ENCODE peak calls at places on chromosomes 7 and 10, in eight cellular contexts. One of them, this sample, is unnamed.

GRCh38 chr10:33215635-33216034 is 118.8 kb downstream of the NRP1 start:
- DNase-seq in sigmoid colon: no peak
- DNase-seq in HFF-Myc: no peak
- DNase-seq in ovary: no peak
- DNase-seq in thoracic aorta: no peak
- DNase-seq in neural progenitor cell: no peak
- DNase-seq in Panc1: no peak
- DNase-seq in heart left ventricle: no peak
- DNase-seq in this sample: no peak

GRCh38 chr7:148204639-148205292 is 385.8 kb upstream of the C7orf33 start:
- DNase-seq in ovary: no peak
- DNase-seq in Panc1: no peak
- DNase-seq in sigmoid colon: no peak
- DNase-seq in thoracic aorta: no peak
- DNase-seq in heart left ventricle: no peak
- DNase-seq in neural progenitor cell: no peak
- DNase-seq in HFF-Myc: no peak
- DNase-seq in this sample: no peak

GRCh38 chr7:27173412-27174076 is 576 bp downstream of the HOXA10 start:
- DNase-seq in neural progenitor cell: no peak
- DNase-seq in heart left ventricle: no peak
- DNase-seq in sigmoid colon: peak
- DNase-seq in HFF-Myc: no peak
- DNase-seq in thoracic aorta: no peak
- DNase-seq in Panc1: no peak
- DNase-seq in ovary: no peak
- DNase-seq in this sample: no peak

GRCh38 chr10:94183666-94184264 is 179.0 kb downstream of the NOC3L start:
- DNase-seq in Panc1: no peak
- DNase-seq in thoracic aorta: no peak
- DNase-seq in sigmoid colon: no peak
- DNase-seq in HFF-Myc: peak
- DNase-seq in heart left ventricle: no peak
- DNase-seq in ovary: no peak
- DNase-seq in neural progenitor cell: no peak
- DNase-seq in this sample: peak

GRCh38 chr10:120574986-120575385 is 118.0 kb downstream of the PLPP4 start:
- DNase-seq in HFF-Myc: no peak
- DNase-seq in heart left ventricle: no peak
- DNase-seq in Panc1: no peak
- DNase-seq in ovary: no peak
- DNase-seq in neural progenitor cell: no peak
- DNase-seq in sigmoid colon: no peak
- DNase-seq in thoracic aorta: no peak
- DNase-seq in this sample: no peak

GRCh38 chr10:122618461-122619165 is 58.1 kb downstream of the DMBT1 start:
- DNase-seq in ovary: no peak
- DNase-seq in neural progenitor cell: no peak
- DNase-seq in thoracic aorta: no peak
- DNase-seq in Panc1: no peak
- DNase-seq in sigmoid colon: peak
- DNase-seq in heart left ventricle: no peak
- DNase-seq in HFF-Myc: no peak
- DNase-seq in this sample: no peak

GRCh38 chr10:37854606-37855005 is 2.8 kb downstream of the ZNF248 start:
- DNase-seq in ovary: no peak
- DNase-seq in heart left ventricle: no peak
- DNase-seq in thoracic aorta: no peak
- DNase-seq in sigmoid colon: no peak
- DNase-seq in Panc1: no peak
- DNase-seq in neural progenitor cell: no peak
- DNase-seq in HFF-Myc: no peak
- DNase-seq in this sample: no peak

GRCh38 chr10:52563361-52563760 is 209.2 kb downstream of the MBL2 start:
- DNase-seq in sigmoid colon: no peak
- DNase-seq in neural progenitor cell: no peak
- DNase-seq in thoracic aorta: no peak
- DNase-seq in ovary: no peak
- DNase-seq in Panc1: no peak
- DNase-seq in heart left ventricle: no peak
- DNase-seq in HFF-Myc: no peak
- DNase-seq in this sample: no peak

GRCh38 chr7:98133621-98134266 is 27.1 kb downstream of the LMTK2 start:
- DNase-seq in heart left ventricle: no peak
- DNase-seq in thoracic aorta: no peak
- DNase-seq in HFF-Myc: no peak
- DNase-seq in Panc1: no peak
- DNase-seq in sigmoid colon: no peak
- DNase-seq in neural progenitor cell: no peak
- DNase-seq in ovary: no peak
- DNase-seq in this sample: no peak

GRCh38 chr10:126867567-126868365 is 37.5 kb upstream of the DOCK1 start:
- DNase-seq in heart left ventricle: no peak
- DNase-seq in ovary: no peak
- DNase-seq in HFF-Myc: peak
- DNase-seq in neural progenitor cell: no peak
- DNase-seq in thoracic aorta: no peak
- DNase-seq in sigmoid colon: no peak
- DNase-seq in Panc1: no peak
- DNase-seq in this sample: peak

GRCh38 chr7:18144171-18144570 is 116.5 kb upstream of the PRPS1L1 start:
- DNase-seq in thoracic aorta: no peak
- DNase-seq in neural progenitor cell: no peak
- DNase-seq in Panc1: no peak
- DNase-seq in ovary: no peak
- DNase-seq in HFF-Myc: no peak
- DNase-seq in sigmoid colon: no peak
- DNase-seq in heart left ventricle: no peak
- DNase-seq in this sample: no peak

GRCh38 chr7:32564542-32564941 is 69.3 kb downstream of the AVL9 start:
- DNase-seq in heart left ventricle: no peak
- DNase-seq in Panc1: no peak
- DNase-seq in ovary: no peak
- DNase-seq in neural progenitor cell: no peak
- DNase-seq in thoracic aorta: no peak
- DNase-seq in sigmoid colon: no peak
- DNase-seq in HFF-Myc: no peak
- DNase-seq in this sample: no peak

GRCh38 chr10:131198843-131199242 is 112.7 kb downstream of the TCERG1L start:
- DNase-seq in Panc1: no peak
- DNase-seq in ovary: no peak
- DNase-seq in neural progenitor cell: no peak
- DNase-seq in heart left ventricle: no peak
- DNase-seq in thoracic aorta: no peak
- DNase-seq in sigmoid colon: no peak
- DNase-seq in HFF-Myc: no peak
- DNase-seq in this sample: no peak

GRCh38 chr10:93068411-93069244 is 5.1 kb upstream of the CYP26A1 start:
- DNase-seq in Panc1: no peak
- DNase-seq in neural progenitor cell: peak
- DNase-seq in sigmoid colon: no peak
- DNase-seq in HFF-Myc: no peak
- DNase-seq in heart left ventricle: no peak
- DNase-seq in thoracic aorta: no peak
- DNase-seq in ovary: no peak
- DNase-seq in this sample: no peak
- TF ChIP-seq CTCF in Panc1: peak
- TF ChIP-seq CTCF in neural progenitor cell: peak
- TF ChIP-seq CTCF in sigmoid colon: no peak
- TF ChIP-seq CTCF in HFF-Myc: no peak
- TF ChIP-seq CTCF in heart left ventricle: no peak
- TF ChIP-seq CTCF in thoracic aorta: no peak
- TF ChIP-seq CTCF in ovary: no peak
- TF ChIP-seq CTCF in this sample: no peak

DNA sequence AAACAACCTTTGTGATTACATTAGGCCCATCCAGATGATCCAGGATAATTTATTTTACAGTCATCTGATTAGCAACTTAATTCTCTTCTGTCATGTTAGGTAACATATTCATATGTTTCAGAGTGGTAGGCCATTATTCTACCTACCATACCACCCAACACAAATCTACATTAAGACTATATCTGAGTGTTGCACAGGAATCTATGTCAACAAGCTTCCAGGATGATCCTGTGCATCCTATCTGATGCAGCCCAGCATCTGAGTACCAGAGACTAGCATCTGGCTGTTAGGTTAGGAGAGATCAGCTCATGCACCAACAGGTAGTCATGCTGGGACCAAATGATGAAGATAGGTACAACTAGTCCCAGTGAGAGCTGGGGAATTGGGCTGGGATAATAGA is 1.3 kb upstream of the DDX56 start:
- DNase-seq in neural progenitor cell: no peak
- DNase-seq in ovary: no peak
- DNase-seq in sigmoid colon: no peak
- DNase-seq in heart left ventricle: no peak
- DNase-seq in HFF-Myc: no peak
- DNase-seq in Panc1: no peak
- DNase-seq in thoracic aorta: no peak
- DNase-seq in this sample: no peak
- H3K4me3 ChIP-seq in neural progenitor cell: peak
- H3K4me3 ChIP-seq in ovary: no peak
- H3K4me3 ChIP-seq in sigmoid colon: no peak
- H3K4me3 ChIP-seq in heart left ventricle: no peak
- H3K4me3 ChIP-seq in HFF-Myc: peak
- H3K4me3 ChIP-seq in Panc1: peak
- H3K4me3 ChIP-seq in thoracic aorta: no peak
- H3K4me3 ChIP-seq in this sample: no peak

DNA sequence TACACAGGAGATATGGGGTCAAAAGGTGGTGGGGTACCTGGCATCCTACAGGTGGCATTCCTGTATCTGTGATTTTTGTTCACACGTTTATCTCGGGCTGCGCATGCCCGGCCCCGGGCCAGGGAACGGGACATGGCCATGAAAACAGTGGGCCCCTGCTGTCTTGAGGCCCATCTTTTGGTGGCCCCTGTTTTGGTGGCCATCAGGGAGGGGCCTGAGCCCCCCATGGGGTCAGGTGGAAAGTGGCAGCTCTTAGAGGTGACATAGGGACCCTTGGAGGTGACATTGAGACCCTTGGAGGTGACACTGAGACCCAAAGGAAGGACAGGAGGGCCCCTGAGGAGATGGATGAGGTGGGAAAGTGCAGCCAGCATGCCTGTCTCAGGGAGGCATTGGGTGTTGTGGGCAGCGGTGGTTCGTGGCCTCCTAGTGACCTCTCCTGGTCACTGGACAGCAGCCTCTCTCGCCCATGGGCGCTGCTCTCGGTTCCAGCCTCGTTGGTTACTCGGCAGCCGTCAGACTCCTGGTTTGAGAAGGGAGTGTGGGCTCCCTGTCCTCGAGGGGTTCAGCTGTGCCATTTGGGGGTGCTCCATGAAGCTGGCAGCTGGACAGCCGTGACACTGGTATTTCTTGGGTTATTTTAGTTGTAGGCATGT is 39.9 kb downstream of the INPP5A start:
- DNase-seq in neural progenitor cell: peak
- DNase-seq in Panc1: no peak
- DNase-seq in sigmoid colon: peak
- DNase-seq in thoracic aorta: no peak
- DNase-seq in heart left ventricle: no peak
- DNase-seq in HFF-Myc: no peak
- DNase-seq in ovary: no peak
- DNase-seq in this sample: no peak
- TF ChIP-seq CTCF in neural progenitor cell: peak
- TF ChIP-seq CTCF in Panc1: peak
- TF ChIP-seq CTCF in sigmoid colon: no peak
- TF ChIP-seq CTCF in thoracic aorta: peak
- TF ChIP-seq CTCF in heart left ventricle: peak
- TF ChIP-seq CTCF in HFF-Myc: no peak
- TF ChIP-seq CTCF in ovary: no peak
- TF ChIP-seq CTCF in this sample: peak

DNA sequence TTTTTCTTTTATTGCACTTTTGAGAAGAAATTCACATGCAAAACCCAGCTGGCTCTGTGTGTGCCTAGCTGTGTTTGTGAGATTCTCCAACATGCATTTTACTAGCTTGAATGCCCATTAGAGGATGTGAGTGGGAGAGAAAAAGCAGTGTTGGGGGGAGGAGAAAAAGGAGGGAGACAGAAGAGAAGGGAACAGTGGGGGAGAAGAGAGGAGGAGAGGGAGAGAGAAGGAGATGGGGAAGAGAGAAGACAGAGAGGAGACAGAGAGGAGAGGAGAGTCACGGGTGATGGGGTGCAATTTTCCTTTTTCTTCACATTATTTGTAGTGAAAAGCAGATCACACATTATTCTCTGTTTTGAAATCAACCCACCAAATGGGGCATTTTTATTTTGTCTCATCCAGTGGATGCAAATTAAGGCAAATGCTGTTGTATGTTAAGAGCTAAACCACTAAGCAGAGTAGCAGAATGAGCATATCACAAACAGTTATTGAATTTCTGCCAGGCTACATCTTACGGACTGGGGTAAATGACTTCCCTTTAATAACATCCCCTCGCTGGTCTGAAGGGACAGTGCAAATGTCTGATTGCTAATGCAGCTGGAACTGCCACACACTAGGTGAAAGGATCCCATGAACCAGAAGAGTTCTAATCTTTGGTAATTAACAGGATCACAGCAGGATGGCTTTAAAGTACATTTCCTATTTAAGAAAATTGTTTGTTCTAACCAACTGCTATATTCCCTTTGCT is 870 bp downstream of the LRRN3 start:
- DNase-seq in ovary: no peak
- DNase-seq in Panc1: no peak
- DNase-seq in neural progenitor cell: peak
- DNase-seq in thoracic aorta: no peak
- DNase-seq in sigmoid colon: no peak
- DNase-seq in HFF-Myc: no peak
- DNase-seq in heart left ventricle: no peak
- DNase-seq in this sample: no peak
- H3K4me3 ChIP-seq in ovary: peak
- H3K4me3 ChIP-seq in Panc1: peak
- H3K4me3 ChIP-seq in neural progenitor cell: peak
- H3K4me3 ChIP-seq in thoracic aorta: peak
- H3K4me3 ChIP-seq in sigmoid colon: peak
- H3K4me3 ChIP-seq in HFF-Myc: peak
- H3K4me3 ChIP-seq in heart left ventricle: peak
- H3K4me3 ChIP-seq in this sample: peak

GRCh38 chr10:61944445-61945123 is 43.1 kb downstream of the ARID5B start:
- DNase-seq in neural progenitor cell: no peak
- DNase-seq in thoracic aorta: no peak
- DNase-seq in sigmoid colon: no peak
- DNase-seq in ovary: no peak
- DNase-seq in Panc1: no peak
- DNase-seq in heart left ventricle: no peak
- DNase-seq in HFF-Myc: no peak
- DNase-seq in this sample: no peak

GRCh38 chr10:61939575-61940301 is 38.2 kb downstream of the ARID5B start:
- DNase-seq in thoracic aorta: no peak
- DNase-seq in heart left ventricle: no peak
- DNase-seq in neural progenitor cell: no peak
- DNase-seq in sigmoid colon: no peak
- DNase-seq in Panc1: peak
- DNase-seq in HFF-Myc: peak
- DNase-seq in ovary: no peak
- DNase-seq in this sample: peak

GRCh38 chr10:61941202-61941651 is 39.7 kb downstream of the ARID5B start:
- DNase-seq in sigmoid colon: no peak
- DNase-seq in heart left ventricle: no peak
- DNase-seq in Panc1: no peak
- DNase-seq in neural progenitor cell: no peak
- DNase-seq in HFF-Myc: no peak
- DNase-seq in thoracic aorta: no peak
- DNase-seq in ovary: no peak
- DNase-seq in this sample: no peak

GRCh38 chr10:61942997-61943457 is 41.5 kb downstream of the ARID5B start:
- DNase-seq in HFF-Myc: no peak
- DNase-seq in neural progenitor cell: no peak
- DNase-seq in ovary: no peak
- DNase-seq in sigmoid colon: no peak
- DNase-seq in heart left ventricle: no peak
- DNase-seq in Panc1: no peak
- DNase-seq in thoracic aorta: no peak
- DNase-seq in this sample: no peak

GRCh38 chr10:61943699-61944444 is 42.4 kb downstream of the ARID5B start:
- DNase-seq in sigmoid colon: no peak
- DNase-seq in heart left ventricle: no peak
- DNase-seq in thoracic aorta: no peak
- DNase-seq in neural progenitor cell: no peak
- DNase-seq in Panc1: no peak
- DNase-seq in ovary: no peak
- DNase-seq in HFF-Myc: no peak
- DNase-seq in this sample: no peak
- TF ChIP-seq CTCF in sigmoid colon: no peak
- TF ChIP-seq CTCF in heart left ventricle: no peak
- TF ChIP-seq CTCF in thoracic aorta: peak
- TF ChIP-seq CTCF in neural progenitor cell: no peak
- TF ChIP-seq CTCF in Panc1: no peak
- TF ChIP-seq CTCF in ovary: no peak
- TF ChIP-seq CTCF in HFF-Myc: no peak
- TF ChIP-seq CTCF in this sample: no peak